ENCODE peak calls at places on chromosome 17, in nine cellular contexts. E is activated B cell treated with CpG ODN at 0.5 μM for 24 hours; D is HS-27A; A is CD4-positive, alpha-beta T cell; Q is omental fat pad; K is aorta; F is AG04450; H is stomach; B is heart left ventricle. Y is an unnamed sample.

GRCh38 chr17:42274812-42275526 is 1.2 kb downstream of the STAT5B start:
- DNase-seq in D (no peak), H (no peak), Q (no peak), K (no peak), F (no peak), B (no peak), E (no peak), A (no peak), Y (no peak)

GRCh38 chr17:20010099-20010863 is 1.1 kb downstream of the SPECC1 start:
- DNase-seq in E (no peak), D (peak), H (peak), F (peak), K (peak), A (no peak), Q (no peak), B (peak), Y (peak)

GRCh38 chr17:12463102-12463501 is 202.6 kb upstream of the MYOCD start:
- DNase-seq in D (no peak), Q (no peak), E (no peak), F (peak), B (no peak), A (no peak), K (no peak), H (no peak), Y (no peak)

GRCh38 chr17:76492989-76493501 is 8.2 kb downstream of the RHBDF2 start:
- DNase-seq in H (peak), E (peak), F (peak), A (no peak), Q (no peak), K (peak), B (peak), D (no peak), Y (peak)

GRCh38 chr17:61452301-61453290 is at the start of gene TBX4:
- DNase-seq in K (no peak), Q (no peak), F (no peak), D (no peak), B (no peak), E (no peak), A (no peak), H (no peak), Y (no peak)

GRCh38 chr17:65074778-65075250 is 18.3 kb upstream of the GNA13 start:
- DNase-seq in B (peak), F (peak), Q (no peak), H (no peak), K (no peak), E (no peak), D (no peak), A (no peak), Y (peak)

GRCh38 chr17:5705081-5705875 is 121.0 kb upstream of the NLRP1 start:
- DNase-seq in H (no peak), D (no peak), F (no peak), B (no peak), K (no peak), Q (no peak), E (no peak), A (no peak), Y (no peak)

GRCh38 chr17:34981538-34982241 is 1.4 kb downstream of the LIG3 start:
- DNase-seq in H (no peak), E (no peak), D (no peak), B (no peak), F (no peak), K (no peak), A (no peak), Q (no peak), Y (no peak)

GRCh38 chr17:42337442-42337841 is 49.1 kb downstream of the STAT5A start:
- DNase-seq in A (peak), H (no peak), D (no peak), B (no peak), F (peak), E (no peak), K (peak), Q (no peak), Y (no peak)

GRCh38 chr17:55420776-55421178 is 858 bp downstream of the MMD start:
- DNase-seq in F (no peak), K (peak), D (no peak), E (peak), B (peak), Q (peak), A (peak), H (peak), Y (peak)

GRCh38 chr17:31629696-31630470 is 229.2 kb downstream of the COPRS start:
- DNase-seq in Q (no peak), K (no peak), F (peak), B (no peak), H (no peak), A (no peak), E (no peak), D (peak), Y (no peak)

GRCh38 chr17:42387221-42387657 is 1.0 kb downstream of the STAT3 start:
- DNase-seq in K (no peak), Q (no peak), E (no peak), H (no peak), A (no peak), B (no peak), F (no peak), D (no peak), Y (no peak)

GRCh38 chr17:39735882-39736281 is 1.9 kb upstream of the GRB7 start:
- DNase-seq in Q (no peak), K (no peak), F (no peak), D (no peak), H (no peak), E (no peak), B (no peak), A (no peak), Y (no peak)

GRCh38 chr17:142102-142661 is 4.8 kb downstream of the SCGB1C2 start:
- DNase-seq in Q (peak), B (peak), F (no peak), H (peak), K (peak), E (no peak), A (no peak), D (no peak), Y (peak)

GRCh38 chr17:78142113-78142861 is 3.9 kb upstream of the C17orf99 start:
- DNase-seq in B (no peak), H (peak), K (no peak), Q (no peak), E (no peak), A (no peak), D (no peak), F (peak), Y (no peak)

GRCh38 chr17:43908111-43908721 is 880 bp upstream of the MPP2 start:
- DNase-seq in A (peak), F (peak), E (no peak), B (peak), H (peak), K (peak), D (no peak), Q (peak), Y (peak)

GRCh38 chr17:3920940-3921852 is 4.9 kb upstream of the P2RX1 start:
- DNase-seq in Q (no peak), K (peak), H (peak), F (no peak), E (no peak), A (no peak), B (no peak), D (no peak), Y (peak)

GRCh38 chr17:28973414-28973813 is 22.1 kb upstream of the PHF12 start:
- DNase-seq in A (no peak), H (no peak), F (no peak), D (peak), Q (no peak), B (peak), E (no peak), K (no peak), Y (peak)

GRCh38 chr17:82399030-82399429 is 19.1 kb upstream of the HEXD start:
- DNase-seq in E (no peak), F (no peak), Q (no peak), D (no peak), B (no peak), H (no peak), A (no peak), K (peak), Y (no peak)

GRCh38 chr17:58176200-58176599 is 9.4 kb downstream of the OR4D2 start:
- DNase-seq in H (no peak), B (no peak), Q (no peak), A (no peak), E (no peak), F (no peak), D (no peak), K (no peak), Y (no peak)

GRCh38 chr17:73341350-73342056 is 29.7 kb upstream of the CDC42EP4 start:
- DNase-seq in F (no peak), D (no peak), H (no peak), K (no peak), Q (no peak), E (no peak), A (no peak), B (no peak), Y (peak)

GRCh38 chr17:61817452-61817851 is 45.9 kb downstream of the BRIP1 start:
- DNase-seq in A (no peak), H (no peak), D (no peak), K (no peak), B (no peak), Q (no peak), F (no peak), E (no peak), Y (no peak)

GRCh38 chr17:29959658-29960337 is 18.4 kb downstream of the EFCAB5 start:
- DNase-seq in F (no peak), B (no peak), E (no peak), A (no peak), H (no peak), K (no peak), Q (no peak), D (no peak), Y (no peak)

GRCh38 chr17:48250949-48251348 is 143.4 kb downstream of the SNX11 start:
- DNase-seq in B (no peak), E (no peak), D (no peak), F (no peak), K (no peak), A (no peak), H (no peak), Q (no peak), Y (no peak)

GRCh38 chr17:35801583-35802224 is 6.3 kb upstream of the MMP28 start:
- DNase-seq in B (peak), F (no peak), D (no peak), A (no peak), E (peak), H (peak), K (peak), Q (no peak), Y (peak)

Y was measured in Right ventricle myocardium inferior.